ENCODE peak calls at places on chromosomes 11 and 22, in six cellular contexts. N, A, L, Z, Q and G are unnamed samples. For H3K9me3 and H3K4me1, the result is how much of the 10 kb centered on the place peaks cover.

GRCh38 chr11:36744375-36745168 is 146.5 kb upstream of the RAG2 start:
- DNase-seq in A (peak), N (peak), Z (peak), Q (peak), L (peak), G (peak)

GRCh38 chr11:64306563-64306875 is 1.2 kb downstream of the ESRRA start:
- DNase-seq in Q (no peak), A (no peak), L (no peak), Z (no peak), N (no peak), G (no peak)

GRCh38 chr11:107577312-107577711 is 11.8 kb upstream of the ALKBH8 start:
- DNase-seq in Z (no peak), N (no peak), Q (no peak), A (no peak), L (no peak), G (no peak)

GRCh38 chr11:6067502-6067901 is 36.9 kb upstream of the OR56A1 start:
- DNase-seq in Q (no peak), L (no peak), N (no peak), Z (no peak), A (no peak), G (no peak)

GRCh38 chr11:2927851-2928604 is 1.2 kb downstream of the PHLDA2 start:
- DNase-seq in N (peak), Z (no peak), L (no peak), Q (no peak), A (peak), G (no peak)

GRCh38 chr11:72642815-72643511 is 31.3 kb downstream of the PDE2A start:
- DNase-seq in L (peak), Z (peak), Q (peak), N (peak), A (peak), G (peak)

GRCh38 chr11:35142481-35143207 is 3.7 kb downstream of the CD44 start:
- DNase-seq in A (peak), L (no peak), Z (no peak), N (no peak), Q (no peak), G (no peak)

GRCh38 chr11:67639438-67639859 is at the start of gene TBX10:
- DNase-seq in L (no peak), Q (no peak), Z (no peak), A (no peak), N (no peak), G (no peak)

GRCh38 chr22:17580461-17581031 is 17.2 kb downstream of the SLC25A18 start:
- DNase-seq in Q (no peak), A (no peak), Z (peak), L (no peak), N (no peak), G (peak)

GRCh38 chr11:124897681-124898680 is at the start of gene ROBO4:
- DNase-seq in Z (no peak), A (no peak), L (no peak), Q (peak), N (no peak), G (no peak)

GRCh38 chr22:36818010-36818642 is 1.3 kb upstream of the PVALB start:
- DNase-seq in L (no peak), A (no peak), Z (no peak), N (no peak), Q (no peak), G (no peak)

GRCh38 chr11:28090052-28090749 is 17.8 kb downstream of the KIF18A start:
- DNase-seq in Q (no peak), L (no peak), Z (no peak), N (no peak), A (no peak), G (no peak)

GRCh38 chr11:28086569-28086968 is 21.4 kb downstream of the KIF18A start:
- DNase-seq in Z (no peak), L (no peak), Q (no peak), N (no peak), A (no peak), G (no peak)

GRCh38 chr11:28092786-28093185 is 15.2 kb downstream of the KIF18A start:
- DNase-seq in Q (no peak), A (no peak), Z (no peak), N (no peak), L (no peak), G (no peak)

GRCh38 chr11:28089378-28089777 is 18.6 kb downstream of the KIF18A start:
- DNase-seq in L (no peak), Q (no peak), N (peak), A (no peak), Z (no peak), G (no peak)
- H3K9me3 ChIP-seq in L (under half), Q (under half), N (under half), A (under half), Z (under half), G (under half)

DNA sequence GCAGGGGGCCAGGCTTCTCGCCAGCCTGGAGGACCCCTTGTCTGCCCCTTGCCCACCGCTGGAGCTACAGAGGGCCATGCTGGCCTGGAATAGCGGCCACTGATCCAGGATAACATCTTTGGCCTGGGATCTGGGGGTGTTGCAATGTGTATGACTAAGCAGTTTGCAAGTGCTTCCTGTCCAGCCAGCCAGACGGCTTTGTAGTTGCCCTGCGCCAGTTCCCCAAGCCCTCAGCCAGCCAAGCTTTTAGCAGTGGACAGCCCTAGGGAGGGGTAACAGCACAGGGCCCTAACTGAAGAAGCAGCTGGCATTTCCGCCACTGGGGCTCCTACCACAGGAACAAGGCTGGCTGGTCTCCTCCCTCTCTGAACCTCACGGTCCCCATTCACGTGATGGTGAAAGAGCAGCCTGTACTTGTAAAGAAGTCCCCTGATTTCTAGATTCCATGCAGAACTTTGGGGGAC is 32.1 kb downstream of the UQCR10 start:
- DNase-seq in N (peak), Q (peak), Z (peak), A (peak), L (no peak), G (peak)
- TF ChIP-seq POLR2A in N (no peak), Q (peak), Z (no peak), A (no peak), L (no peak), G (no peak)

DNA sequence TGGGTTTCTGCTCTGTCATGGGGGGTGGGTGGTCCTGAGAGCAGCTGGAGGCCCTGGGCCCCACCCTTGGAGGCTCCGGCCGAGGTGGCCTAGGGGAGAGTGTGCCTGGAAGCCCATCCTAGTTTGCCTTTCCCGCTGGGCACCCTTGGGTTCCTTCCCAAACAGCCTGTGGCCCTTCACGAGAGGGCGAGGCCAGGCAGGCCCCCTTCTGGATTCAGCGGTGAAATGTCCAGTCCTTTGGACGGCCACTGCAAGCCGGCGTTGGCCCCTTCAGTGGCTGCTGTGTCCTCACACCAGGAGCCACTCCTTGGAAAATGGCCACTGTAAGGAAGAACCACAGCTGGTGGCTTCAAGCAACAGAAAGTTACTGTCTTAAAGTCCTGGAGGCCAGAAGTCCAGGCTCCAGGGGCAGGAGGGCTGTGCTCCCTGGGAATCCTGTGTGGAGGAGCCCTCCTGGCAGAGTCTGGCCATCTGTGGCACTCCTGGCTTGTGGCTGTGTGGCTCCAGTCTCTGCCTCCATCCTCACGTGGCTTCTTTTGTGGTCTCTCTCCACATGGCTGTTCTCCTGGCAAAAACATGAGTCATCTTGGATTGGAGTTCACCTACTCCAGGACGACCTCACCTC is 854.1 kb downstream of the TBC1D22A start:
- DNase-seq in Q (no peak), Z (peak), L (no peak), N (no peak), A (no peak), G (no peak)
- H3K4me1 ChIP-seq in Q (under half), Z (under half), L (under half), N (under half), A (under half), G (under half)

GRCh38 chr11:91326751-91327150 is 897.9 kb upstream of the FAT3 start:
- DNase-seq in Q (no peak), Z (no peak), A (no peak), L (no peak), N (no peak), G (no peak)
- H3K9me3 ChIP-seq in Q (under half), Z (under half), A (under half), L (under half), N (under half), G (under half)

GRCh38 chr11:26649884-26650283 is 72.0 kb downstream of the SLC5A12 start:
- DNase-seq in Z (peak), A (peak), Q (peak), N (peak), L (no peak), G (peak)
- TF ChIP-seq POLR2A in Z (no peak), A (no peak), Q (no peak), N (no peak), L (no peak), G (no peak)

GRCh38 chr22:46731246-46732040 is 6.6 kb downstream of the CERK start:
- DNase-seq in Z (peak), N (no peak), Q (no peak), L (no peak), A (no peak), G (peak)
- H3K4me1 ChIP-seq in Z (half or more), N (under half), Q (half or more), L (under half), A (under half), G (under half)

GRCh38 chr22:28658448-28658847 is 21.2 kb downstream of the TTC28 start:
- DNase-seq in A (no peak), Q (no peak), Z (no peak), N (no peak), L (no peak), G (no peak)

GRCh38 chr22:28656156-28656555 is 23.5 kb downstream of the TTC28 start:
- DNase-seq in Z (no peak), Q (no peak), A (no peak), N (no peak), L (no peak), G (no peak)
- H3K9me3 ChIP-seq in Z (under half), Q (under half), A (under half), N (under half), L (under half), G (under half)

DNA sequence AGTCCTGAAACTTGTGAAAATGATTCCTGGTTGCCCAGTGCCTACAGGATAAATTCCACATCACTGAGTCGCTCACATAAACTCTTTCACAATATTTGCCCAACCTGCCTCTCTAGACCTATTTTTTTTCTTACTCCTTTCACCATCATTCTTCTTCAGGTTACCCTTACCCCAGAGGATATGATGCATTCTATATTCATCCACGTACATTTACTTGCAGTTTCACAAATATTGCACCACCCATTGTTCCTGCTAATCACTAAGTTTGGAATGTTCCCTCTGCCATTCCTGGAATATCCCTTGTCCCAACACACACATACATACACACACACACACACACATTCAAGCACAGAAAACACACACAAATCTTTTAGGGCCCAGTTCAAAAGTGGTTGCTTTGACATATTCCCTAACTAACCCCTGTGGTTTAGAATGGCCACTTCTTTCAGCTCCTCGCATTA is 379.5 kb downstream of the ETS1 start:
- DNase-seq in A (no peak), N (peak), Q (no peak), L (no peak), Z (no peak), G (no peak)
- TF ChIP-seq POLR2A in A (no peak), N (no peak), Q (no peak), L (no peak), Z (no peak), G (no peak)

GRCh38 chr11:76175731-76176303 is 30.5 kb downstream of the WNT11 start:
- DNase-seq in A (no peak), Z (no peak), Q (no peak), L (no peak), N (no peak), G (no peak)

GRCh38 chr11:76177250-76177686 is 29.0 kb downstream of the WNT11 start:
- DNase-seq in A (no peak), Q (no peak), L (no peak), N (no peak), Z (no peak), G (no peak)

GRCh38 chr11:76181371-76181770 is 24.9 kb downstream of the WNT11 start:
- DNase-seq in L (no peak), Q (no peak), Z (no peak), N (no peak), A (peak), G (no peak)

GRCh38 chr11:76176463-76176862 is 29.8 kb downstream of the WNT11 start:
- DNase-seq in L (no peak), A (peak), Z (no peak), N (no peak), Q (no peak), G (no peak)

GRCh38 chr11:76179147-76179546 is 27.2 kb downstream of the WNT11 start:
- DNase-seq in Q (no peak), A (no peak), Z (no peak), N (no peak), L (no peak), G (no peak)
- H3K4me1 ChIP-seq in Q (under half), A (under half), Z (under half), N (under half), L (under half), G (under half)

DNA sequence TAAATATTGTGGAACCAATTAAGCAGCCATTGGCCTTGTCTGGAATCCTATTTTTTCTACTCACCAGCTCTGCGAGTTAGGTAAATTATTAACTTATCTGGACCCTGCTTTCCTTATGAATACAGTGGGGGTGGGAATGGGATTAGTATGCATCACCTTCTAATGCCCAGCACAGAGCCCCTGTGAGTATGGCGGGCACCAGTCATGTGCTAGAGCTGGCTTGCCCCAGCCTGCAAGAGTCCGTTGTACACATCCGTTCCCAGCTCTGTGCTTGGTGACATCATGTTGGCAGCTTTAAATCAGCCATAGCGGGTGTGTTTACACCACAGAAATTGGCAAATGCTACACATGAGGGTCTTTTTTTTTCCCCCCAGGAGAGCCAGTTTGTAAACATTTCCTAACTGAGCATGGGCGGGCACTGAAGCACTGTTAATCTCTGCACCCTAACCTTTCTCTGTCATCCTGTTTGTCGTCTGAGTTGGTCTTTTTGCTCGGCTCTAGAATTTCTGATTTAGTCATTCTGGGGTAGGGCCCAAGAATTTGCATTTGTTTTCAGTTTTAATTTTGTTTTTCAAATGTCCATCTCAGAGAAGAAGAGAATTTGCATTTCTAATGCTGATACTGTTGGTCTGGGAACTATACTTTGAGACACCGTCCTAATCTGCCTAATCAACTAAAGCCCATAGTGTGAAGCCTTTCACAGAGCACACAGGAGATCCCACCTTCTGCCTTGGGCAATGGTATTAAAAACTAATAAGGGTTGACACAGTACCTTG is 130.3 kb upstream of the TBCEL start:
- DNase-seq in A (no peak), L (no peak), N (no peak), Z (no peak), Q (no peak), G (no peak)
- H3K9me3 ChIP-seq in A (under half), L (under half), N (under half), Z (under half), Q (under half), G (under half)